ENCODE peak calls at places on chromosomes 12 and 14, in eight cellular contexts. D is heart left ventricle, X is suprapubic skin, W is testis, R is A549, V is hepatocyte, F is HCT116, K is adrenal gland. U is an unnamed sample.
A peak's percentile ranks its signal among the peaks of the same experiment; 100 is the strongest.

GRCh38 chr12:64389154-64389553 is 1.4 kb downstream of the C12orf56 start:
- DNase-seq in X (no peak), F (no peak), R (no peak), V (no peak), K (no peak), D (no peak), W (peak; percentile 60), U (no peak)

GRCh38 chr14:54829486-54830224 is 73.0 kb downstream of the GCH1 start:
- DNase-seq in X (no peak), F (no peak), R (no peak), D (no peak), K (no peak), W (no peak), V (no peak), U (no peak)

GRCh38 chr12:112140728-112141127 is 15.4 kb downstream of the TRAFD1 start:
- DNase-seq in X (no peak), V (no peak), W (no peak), K (no peak), D (no peak), R (no peak), F (no peak), U (no peak)

GRCh38 chr12:112182499-112182898 is 57.1 kb downstream of the TRAFD1 start:
- DNase-seq in K (no peak), X (no peak), F (no peak), D (no peak), W (peak; percentile 55), V (no peak), R (no peak), U (no peak)

GRCh38 chr12:54561164-54561563 is 11.8 kb downstream of the PDE1B start:
- DNase-seq in K (peak; percentile 26), V (no peak), W (peak; percentile 50), R (no peak), D (peak; percentile 71), X (no peak), F (no peak), U (no peak)

GRCh38 chr14:71521736-71522135 is 410.5 kb upstream of the RGS6 start:
- DNase-seq in F (no peak), R (no peak), X (no peak), K (no peak), W (no peak), D (no peak), V (no peak), U (no peak)

GRCh38 chr12:99558113-99558512 is 89.4 kb upstream of the GARIN6 start:
- DNase-seq in X (no peak), K (no peak), F (no peak), V (no peak), D (no peak), W (no peak), R (no peak), U (no peak)

GRCh38 chr12:81354327-81354932 is 276.6 kb downstream of the ACSS3 start:
- DNase-seq in K (no peak), V (no peak), R (no peak), W (no peak), X (no peak), D (no peak), F (no peak), U (no peak)

GRCh38 chr14:98077176-98077575 is 1194.8 kb downstream of the BCL11B start:
- DNase-seq in V (no peak), D (no peak), F (no peak), K (no peak), W (no peak), X (no peak), R (no peak), U (no peak)

GRCh38 chr12:77696183-77696582 is 134.5 kb upstream of the NAV3 start:
- DNase-seq in K (no peak), W (no peak), R (no peak), X (no peak), V (no peak), D (no peak), F (no peak), U (no peak)

GRCh38 chr14:64685364-64686130 is 18.7 kb upstream of the PLEKHG3 start:
- DNase-seq in D (no peak), R (no peak), W (no peak), V (no peak), X (no peak), F (no peak), K (no peak), U (no peak)

GRCh38 chr12:88756153-88756552 is 175.9 kb upstream of the KITLG start:
- DNase-seq in V (no peak), R (no peak), W (no peak), K (no peak), D (no peak), X (no peak), F (no peak), U (no peak)

GRCh38 chr12:5745251-5745888 is 199.7 kb downstream of the ANO2 start:
- DNase-seq in W (peak; percentile 84), R (peak; percentile 51), V (peak; percentile 85), F (peak; percentile 47), K (peak; percentile 63), D (peak; percentile 71), X (no peak), U (no peak)

GRCh38 chr14:100100032-100100405 is 34.8 kb downstream of the EVL start:
- DNase-seq in R (no peak), V (no peak), D (no peak), X (peak; percentile 26), K (no peak), F (no peak), W (no peak), U (no peak)

GRCh38 chr14:100104006-100104352 is 38.8 kb downstream of the EVL start:
- DNase-seq in W (no peak), F (no peak), D (no peak), R (no peak), X (peak; percentile 28), K (no peak), V (no peak), U (no peak)

GRCh38 chr14:100104523-100105300 is 39.5 kb downstream of the EVL start:
- DNase-seq in W (no peak), K (no peak), F (no peak), V (no peak), X (peak; percentile 51), R (no peak), D (no peak), U (peak; percentile 88)

GRCh38 chr14:100103261-100104005 is 38.2 kb downstream of the EVL start:
- DNase-seq in D (peak; percentile 59), F (no peak), V (no peak), K (no peak), W (peak; percentile 53), R (no peak), X (peak; percentile 34), U (no peak)

GRCh38 chr14:100102156-100102785 is 37.0 kb downstream of the EVL start:
- DNase-seq in W (no peak), R (no peak), K (no peak), V (no peak), X (peak; percentile 42), D (no peak), F (no peak), U (no peak)
- TF ChIP-seq CTCF in W (no peak), R (no peak), K (no peak), V (no peak), X (no peak), D (no peak), F (no peak), U (no peak)

GRCh38 chr14:88983755-88984154 is 159.3 kb downstream of the TTC8 start:
- DNase-seq in D (no peak), W (no peak), X (no peak), F (no peak), R (peak; percentile 57), V (peak; percentile 32), K (no peak), U (peak; percentile 53)
- TF ChIP-seq CTCF in D (no peak), W (no peak), X (no peak), F (no peak), R (no peak), V (no peak), K (no peak), U (no peak)

DNA sequence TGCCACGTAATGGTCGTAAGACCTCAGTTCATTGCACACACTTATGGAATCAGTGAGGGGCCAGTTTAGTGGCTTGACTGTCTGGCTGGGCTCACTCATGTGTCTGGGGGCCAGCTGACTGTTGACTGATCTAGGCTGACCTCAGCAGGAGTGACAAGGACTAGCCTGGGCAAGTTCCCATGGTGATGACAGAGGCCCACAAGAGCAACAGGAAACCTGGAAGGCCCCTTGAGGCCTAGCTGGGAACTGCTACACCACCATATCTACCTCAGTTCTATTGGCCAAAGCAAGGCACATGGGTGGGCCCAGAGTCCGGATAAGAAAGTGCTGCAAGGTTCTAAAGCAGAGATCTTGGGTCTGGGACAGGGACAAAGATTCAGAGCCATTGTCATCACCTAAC is 21.3 kb upstream of the RFLNA start:
- DNase-seq in W (no peak), V (peak; percentile 67), K (no peak), R (peak; percentile 66), F (peak; percentile 79), X (no peak), D (no peak), U (no peak)
- TF ChIP-seq CTCF in W (no peak), V (peak; percentile 21), K (no peak), R (no peak), F (peak; percentile 68), X (no peak), D (no peak), U (peak; percentile 23)

GRCh38 chr14:99527427-99528076 is 46.3 kb downstream of the CCNK start:
- DNase-seq in X (no peak), F (no peak), K (no peak), W (no peak), V (no peak), R (no peak), D (no peak), U (no peak)

GRCh38 chr14:99531221-99532096 is 50.2 kb downstream of the CCNK start:
- DNase-seq in R (no peak), V (no peak), W (no peak), X (no peak), F (no peak), D (no peak), K (no peak), U (no peak)

GRCh38 chr14:99530407-99530806 is 49.2 kb downstream of the CCNK start:
- DNase-seq in V (no peak), F (no peak), D (no peak), K (no peak), X (no peak), R (no peak), W (no peak), U (no peak)

GRCh38 chr14:99532310-99532709 is 51.1 kb downstream of the CCNK start:
- DNase-seq in F (no peak), K (no peak), D (no peak), V (no peak), X (no peak), R (no peak), W (no peak), U (no peak)

DNA sequence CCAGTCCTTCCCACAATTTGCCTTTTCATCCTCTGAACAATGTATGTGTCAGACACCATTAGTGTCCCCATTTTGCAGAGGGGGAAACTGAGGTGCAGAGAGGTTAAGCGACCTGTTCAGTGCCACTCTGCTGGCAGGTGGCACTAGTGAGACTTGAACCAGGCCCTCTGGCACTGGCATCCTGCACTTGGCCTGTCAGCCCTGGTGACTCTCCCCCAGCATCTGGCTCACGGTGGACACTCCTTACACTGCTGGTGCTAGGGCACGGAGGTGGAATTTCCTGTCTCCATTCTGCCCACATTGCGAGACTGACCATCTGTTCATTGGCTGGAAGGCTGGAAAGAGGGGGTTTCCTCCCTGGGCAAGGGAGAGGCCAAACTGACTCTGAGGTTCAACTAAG is 48.7 kb downstream of the CCNK start:
- DNase-seq in W (no peak), K (no peak), X (no peak), V (no peak), F (no peak), R (no peak), D (no peak), U (no peak)
- TF ChIP-seq CTCF in W (no peak), K (no peak), X (no peak), V (no peak), F (no peak), R (no peak), D (no peak), U (no peak)

U was measured in BJ.